ENCODE peak calls at places on chromosomes 6 and 20, in four cellular contexts. One of them, this sample, is unnamed.

GRCh38 chr20:25148181-25148981 is 47.1 kb upstream of the ENTPD6 start:
- DNase-seq in K562: no peak
- DNase-seq in HepG2: no peak
- DNase-seq in GM12878: no peak
- DNase-seq in this sample: no peak

GRCh38 chr6:138944412-138944811 is 43.6 kb downstream of the REPS1 start:
- DNase-seq in K562: no peak
- DNase-seq in GM12878: no peak
- DNase-seq in HepG2: no peak
- DNase-seq in this sample: no peak

GRCh38 chr20:62583424-62583920 is 58.8 kb upstream of the SLCO4A1 start:
- DNase-seq in HepG2: no peak
- DNase-seq in K562: no peak
- DNase-seq in GM12878: no peak
- DNase-seq in this sample: no peak

GRCh38 chr6:94548211-94548610 is 1029.1 kb upstream of the MANEA start:
- DNase-seq in HepG2: no peak
- DNase-seq in GM12878: no peak
- DNase-seq in K562: no peak
- DNase-seq in this sample: no peak

GRCh38 chr6:20875369-20875963 is 341.2 kb downstream of the CDKAL1 start:
- DNase-seq in K562: no peak
- DNase-seq in HepG2: peak
- DNase-seq in GM12878: no peak
- DNase-seq in this sample: no peak

GRCh38 chr6:67594366-67594765 is 1040.7 kb upstream of the ADGRB3 start:
- DNase-seq in HepG2: no peak
- DNase-seq in K562: no peak
- DNase-seq in GM12878: no peak
- DNase-seq in this sample: no peak

GRCh38 chr20:59006864-59007757 is at the start of gene CTSZ:
- DNase-seq in K562: peak
- DNase-seq in HepG2: no peak
- DNase-seq in GM12878: no peak
- DNase-seq in this sample: no peak

GRCh38 chr6:135251416-135251815 is 70.3 kb downstream of the MYB start:
- DNase-seq in GM12878: no peak
- DNase-seq in HepG2: peak
- DNase-seq in K562: no peak
- DNase-seq in this sample: no peak

GRCh38 chr20:22722840-22723239 is 138.5 kb upstream of the FOXA2 start:
- DNase-seq in K562: no peak
- DNase-seq in GM12878: no peak
- DNase-seq in HepG2: no peak
- DNase-seq in this sample: no peak

GRCh38 chr6:106081715-106082114 is 4.4 kb upstream of the PRDM1 start:
- DNase-seq in K562: no peak
- DNase-seq in GM12878: no peak
- DNase-seq in HepG2: no peak
- DNase-seq in this sample: no peak

GRCh38 chr6:133394630-133395029 is 153.5 kb downstream of the EYA4 start:
- DNase-seq in K562: no peak
- DNase-seq in GM12878: no peak
- DNase-seq in HepG2: no peak
- DNase-seq in this sample: no peak

GRCh38 chr6:3355358-3356055 is 96.8 kb downstream of the PSMG4 start:
- DNase-seq in GM12878: no peak
- DNase-seq in HepG2: no peak
- DNase-seq in K562: peak
- DNase-seq in this sample: no peak

GRCh38 chr20:10721112-10721896 is 47.5 kb upstream of the JAG1 start:
- DNase-seq in K562: no peak
- DNase-seq in HepG2: no peak
- DNase-seq in GM12878: no peak
- DNase-seq in this sample: no peak

GRCh38 chr6:137736048-137736846 is 130.8 kb upstream of the TNFAIP3 start:
- DNase-seq in K562: no peak
- DNase-seq in HepG2: no peak
- DNase-seq in GM12878: no peak
- DNase-seq in this sample: no peak

GRCh38 chr6:107292570-107293285 is 166.6 kb downstream of the PDSS2 start:
- DNase-seq in K562: peak
- DNase-seq in HepG2: no peak
- DNase-seq in GM12878: no peak
- DNase-seq in this sample: no peak

GRCh38 chr6:54846857-54847721 is 518 bp downstream of the FAM83B start:
- DNase-seq in HepG2: no peak
- DNase-seq in GM12878: no peak
- DNase-seq in K562: no peak
- DNase-seq in this sample: peak

GRCh38 chr6:124795879-124796838 is 166.1 kb upstream of the RNF217 start:
- DNase-seq in K562: peak
- DNase-seq in GM12878: no peak
- DNase-seq in HepG2: no peak
- DNase-seq in this sample: peak

GRCh38 chr6:161079566-161080262 is 88.1 kb downstream of the MAP3K4 start:
- DNase-seq in HepG2: no peak
- DNase-seq in GM12878: no peak
- DNase-seq in K562: no peak
- DNase-seq in this sample: no peak

GRCh38 chr6:4611441-4612129 is 164.6 kb upstream of the CDYL start:
- DNase-seq in HepG2: no peak
- DNase-seq in K562: no peak
- DNase-seq in GM12878: no peak
- DNase-seq in this sample: no peak

GRCh38 chr20:64091762-64092161 is 7.6 kb upstream of the LKAAEAR1 start:
- DNase-seq in HepG2: no peak
- DNase-seq in GM12878: no peak
- DNase-seq in K562: peak
- DNase-seq in this sample: no peak

GRCh38 chr20:51319522-51319921 is 223.0 kb downstream of the NFATC2 start:
- DNase-seq in K562: no peak
- DNase-seq in GM12878: no peak
- DNase-seq in HepG2: no peak
- DNase-seq in this sample: no peak

GRCh38 chr20:5734559-5735137 is 15.6 kb upstream of the SHLD1 start:
- DNase-seq in K562: no peak
- DNase-seq in GM12878: no peak
- DNase-seq in HepG2: no peak
- DNase-seq in this sample: no peak

GRCh38 chr6:87504440-87504839 is 31.7 kb downstream of the SLC35A1 start:
- DNase-seq in K562: no peak
- DNase-seq in GM12878: no peak
- DNase-seq in HepG2: no peak
- DNase-seq in this sample: no peak

GRCh38 chr6:70779934-70780333 is 112.3 kb downstream of the SMAP1 start:
- DNase-seq in GM12878: no peak
- DNase-seq in K562: no peak
- DNase-seq in HepG2: no peak
- DNase-seq in this sample: no peak

GRCh38 chr20:35541118-35541782 is 628 bp upstream of the ERGIC3 start:
- DNase-seq in K562: no peak
- DNase-seq in GM12878: no peak
- DNase-seq in HepG2: no peak
- DNase-seq in this sample: no peak

GRCh38 chr6:36642913-36643817 is 35.3 kb upstream of the CDKN1A start:
- DNase-seq in HepG2: peak
- DNase-seq in GM12878: no peak
- DNase-seq in K562: no peak
- DNase-seq in this sample: no peak

GRCh38 chr6:73152998-73153757 is 72.1 kb downstream of the KHDC1L start:
- DNase-seq in GM12878: no peak
- DNase-seq in K562: no peak
- DNase-seq in HepG2: no peak
- DNase-seq in this sample: no peak

GRCh38 chr6:165245287-165245686 is 64.1 kb downstream of the C6orf118 start:
- DNase-seq in K562: no peak
- DNase-seq in HepG2: no peak
- DNase-seq in GM12878: no peak
- DNase-seq in this sample: no peak

GRCh38 chr6:42217165-42217522 is 517 bp downstream of the MRPS10 start:
- DNase-seq in GM12878: no peak
- DNase-seq in K562: peak
- DNase-seq in HepG2: no peak
- DNase-seq in this sample: no peak
- TF ChIP-seq FOXM1 in GM12878: no peak
- TF ChIP-seq FOXM1 in K562: no peak
- TF ChIP-seq FOXM1 in HepG2: no peak
- TF ChIP-seq FOXM1 in this sample: no peak

GRCh38 chr6:130964289-130964688 is 98.8 kb downstream of the EPB41L2 start:
- DNase-seq in HepG2: no peak
- DNase-seq in GM12878: no peak
- DNase-seq in K562: no peak
- DNase-seq in this sample: no peak

GRCh38 chr6:130959938-130960337 is 103.1 kb downstream of the EPB41L2 start:
- DNase-seq in GM12878: no peak
- DNase-seq in K562: no peak
- DNase-seq in HepG2: no peak
- DNase-seq in this sample: no peak

GRCh38 chr6:130958468-130958867 is 104.6 kb downstream of the EPB41L2 start:
- DNase-seq in GM12878: no peak
- DNase-seq in HepG2: no peak
- DNase-seq in K562: no peak
- DNase-seq in this sample: no peak

GRCh38 chr6:130962951-130963350 is 100.1 kb downstream of the EPB41L2 start:
- DNase-seq in K562: no peak
- DNase-seq in HepG2: no peak
- DNase-seq in GM12878: no peak
- DNase-seq in this sample: no peak

DNA sequence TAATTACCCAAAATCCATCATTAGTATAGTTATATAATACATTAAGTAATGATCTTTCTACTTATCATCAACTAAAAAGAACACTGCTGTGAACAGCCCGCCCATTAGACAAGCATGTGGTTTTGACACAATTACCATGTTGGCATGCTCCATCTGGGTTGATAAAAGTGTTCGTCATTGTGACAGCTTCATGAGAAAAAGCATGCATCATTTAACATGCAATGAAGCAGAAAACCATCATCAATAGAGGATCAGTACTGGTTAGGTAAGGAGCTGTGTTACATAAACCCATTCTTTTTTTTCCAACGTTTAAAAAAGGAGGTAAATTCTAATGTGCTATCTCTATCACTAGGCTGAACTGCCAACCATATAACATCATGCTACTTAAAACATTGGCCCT is 101.9 kb downstream of the EPB41L2 start:
- DNase-seq in HepG2: no peak
- DNase-seq in GM12878: peak
- DNase-seq in K562: no peak
- DNase-seq in this sample: no peak
- TF ChIP-seq TARDBP in HepG2: no peak
- TF ChIP-seq TARDBP in GM12878: no peak
- TF ChIP-seq TARDBP in K562: no peak
- TF ChIP-seq TARDBP in this sample: no peak

GRCh38 chr20:19851863-19852262 is 93.8 kb downstream of the RIN2 start:
- DNase-seq in HepG2: no peak
- DNase-seq in K562: no peak
- DNase-seq in GM12878: no peak
- DNase-seq in this sample: no peak
- TF ChIP-seq FOXM1 in HepG2: no peak
- TF ChIP-seq FOXM1 in K562: no peak
- TF ChIP-seq FOXM1 in GM12878: no peak
- TF ChIP-seq FOXM1 in this sample: no peak

DNA sequence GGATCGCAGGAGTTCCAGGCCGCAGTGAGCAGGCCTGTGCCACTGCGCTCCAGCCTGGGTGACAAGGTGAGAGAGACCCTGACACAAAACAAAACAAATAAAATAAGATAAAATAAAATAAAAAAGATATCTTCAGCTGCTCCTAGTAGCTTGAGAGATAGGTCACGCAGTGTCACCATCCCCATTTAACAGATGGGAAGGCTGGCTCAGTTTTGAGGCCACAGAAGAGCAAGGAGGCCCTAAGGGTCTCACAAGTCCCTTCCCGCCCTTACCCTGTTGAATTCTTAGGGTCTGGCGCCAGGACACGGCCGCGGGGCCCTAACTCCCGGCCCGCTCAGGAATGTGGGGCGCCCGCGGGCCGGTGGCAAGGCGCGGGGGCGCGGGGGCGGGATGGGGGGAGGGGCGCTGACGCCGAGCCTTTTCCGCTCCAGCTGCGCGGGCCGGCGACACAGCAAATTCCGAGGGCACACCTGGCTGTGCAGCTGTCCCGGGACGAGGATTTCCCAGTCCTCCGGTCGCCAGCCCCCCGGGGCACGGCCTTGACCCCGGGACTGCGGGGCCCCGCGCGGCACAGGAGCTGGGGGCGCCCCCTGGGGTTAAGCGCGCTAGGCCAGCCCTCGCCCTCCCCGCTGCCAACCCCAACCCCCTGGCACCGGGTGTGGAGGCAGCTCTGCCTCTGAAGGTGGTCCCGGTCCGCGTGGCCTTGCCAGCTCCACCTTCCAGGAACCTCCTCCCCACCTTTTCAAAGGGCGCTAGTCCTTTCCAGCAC is 10.3 kb upstream of the R3HDML start:
- DNase-seq in HepG2: no peak
- DNase-seq in K562: peak
- DNase-seq in GM12878: no peak
- DNase-seq in this sample: no peak
- TF ChIP-seq TARDBP in HepG2: peak
- TF ChIP-seq TARDBP in K562: no peak
- TF ChIP-seq TARDBP in GM12878: no peak
- TF ChIP-seq TARDBP in this sample: no peak

DNA sequence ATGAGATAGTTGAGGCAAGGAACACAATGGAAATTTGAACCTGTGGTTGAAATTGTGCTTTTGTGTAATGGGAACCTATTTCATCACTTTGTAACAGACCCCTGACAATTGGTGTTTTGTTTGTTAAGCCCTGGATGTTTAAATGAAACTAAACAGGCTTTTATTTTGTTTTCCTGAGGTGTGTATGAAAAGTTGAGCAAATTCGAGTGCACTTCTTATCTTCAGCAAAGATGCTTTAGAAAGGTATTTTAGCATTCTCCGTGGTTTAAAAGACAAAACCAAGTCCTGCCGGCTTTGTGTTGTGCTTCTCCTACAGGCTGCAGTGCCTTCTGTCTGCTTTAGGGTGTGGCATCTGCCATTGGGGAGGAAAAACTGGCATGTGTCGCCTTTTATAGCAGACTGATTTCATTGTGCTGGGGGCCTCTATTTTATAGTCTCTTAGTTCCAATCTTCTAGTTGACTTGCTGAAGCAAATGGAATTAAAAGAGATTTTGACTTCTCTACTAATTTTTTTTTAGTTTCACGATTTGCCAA is 2.2 kb upstream of the ARID1B start:
- DNase-seq in GM12878: no peak
- DNase-seq in HepG2: no peak
- DNase-seq in K562: no peak
- DNase-seq in this sample: no peak
- TF ChIP-seq FOXM1 in GM12878: no peak
- TF ChIP-seq FOXM1 in HepG2: no peak
- TF ChIP-seq FOXM1 in K562: no peak
- TF ChIP-seq FOXM1 in this sample: no peak

This sample was measured in HEK293T.